ENCODE peak calls at places on chromosome 10, in seven cellular contexts. M is activated T-cell treated with anti-CD3 and anti-CD28 coated beads, Interleukin-2, amount 50 U/mL, for 72 hours; P is activated CD8-positive, alpha-beta memory T cell treated with anti-CD3 and anti-CD28 coated beads for 24 hours; F is SK-N-DZ; V is astrocyte; U is AG09319; X is HTR-8/SVneo. N is an unnamed sample.

GRCh38 chr10:91689731-91690168 is 56.9 kb upstream of the PPP1R3C start:
- DNase-seq in M (no peak), P (no peak), F (no peak), V (peak; percentile 62), U (no peak), X (no peak), N (no peak)

GRCh38 chr10:69239816-69240434 is 19.8 kb downstream of the HKDC1 start:
- DNase-seq in M (no peak), P (no peak), F (no peak), V (peak; percentile 21), U (no peak), X (no peak), N (no peak)

GRCh38 chr10:12657489-12657888 is 308.1 kb downstream of the CAMK1D start:
- DNase-seq in M (no peak), P (no peak), F (no peak), V (no peak), U (no peak), X (no peak), N (no peak)

GRCh38 chr10:96325719-96326373 is 21.6 kb downstream of the DNTT start:
- DNase-seq in M (no peak), P (no peak), F (no peak), V (no peak), U (no peak), X (no peak), N (no peak)

GRCh38 chr10:79146611-79147130 is 77.9 kb downstream of the ZMIZ1 start:
- DNase-seq in M (no peak), P (no peak), F (no peak), V (no peak), U (no peak), X (no peak), N (no peak)

GRCh38 chr10:71766717-71767419 is 6.5 kb downstream of the VSIR start:
- DNase-seq in M (no peak), P (no peak), F (no peak), V (peak; percentile 97), U (peak; percentile 90), X (peak; percentile 88), N (no peak)

GRCh38 chr10:16828114-16828568 is 10.9 kb upstream of the RSU1 start:
- DNase-seq in M (peak; percentile 56), P (peak; percentile 76), F (peak; percentile 78), V (peak; percentile 65), U (peak; percentile 71), X (peak; percentile 40), N (no peak)

GRCh38 chr10:13908475-13908874 is 321.7 kb downstream of the PRPF18 start:
- DNase-seq in M (no peak), P (no peak), F (no peak), V (no peak), U (no peak), X (no peak), N (no peak)

GRCh38 chr10:6743291-6743849 is 163.3 kb upstream of the PRKCQ start:
- DNase-seq in M (no peak), P (no peak), F (no peak), V (no peak), U (no peak), X (no peak), N (no peak)

GRCh38 chr10:95742529-95742884 is 13.5 kb upstream of the ENTPD1 start:
- DNase-seq in M (no peak), P (no peak), F (no peak), V (peak; percentile 41), U (no peak), X (no peak), N (no peak)

GRCh38 chr10:105971460-105971859 is 1193.0 kb downstream of the SORCS1 start:
- DNase-seq in M (no peak), P (no peak), F (no peak), V (no peak), U (no peak), X (no peak), N (no peak)

GRCh38 chr10:34861293-34862004 is 46.4 kb upstream of the PARD3 start:
- DNase-seq in M (no peak), P (no peak), F (no peak), V (no peak), U (peak; percentile 36), X (no peak), N (no peak)